ENCODE peak calls at places on chromosome 1, in ten cellular contexts. S is CD8-positive, alpha-beta memory T cell; N is OCI-LY7; Q is pancreas; O is CD8-positive, alpha-beta T cell; L is tibial artery; X is GM23248; P is CD4-positive, CD25-positive, alpha-beta regulatory T cell; D is brain microvascular endothelial cell; J is left lung. W is an unnamed sample.

GRCh38 chr1:234602334-234603220 is 7.4 kb downstream of the IRF2BP2 start:
- DNase-seq in S (no peak), N (peak; percentile 66), Q (no peak), O (no peak), L (no peak), X (peak; percentile 98), P (peak; percentile 39), D (peak; percentile 92), J (no peak), W (no peak)

GRCh38 chr1:6397844-6398243 is 4.3 kb upstream of the ACOT7 start:
- DNase-seq in S (no peak), N (no peak), Q (no peak), O (no peak), L (no peak), X (no peak), P (no peak), D (no peak), J (no peak), W (no peak)

GRCh38 chr1:3642921-3643675 is 6.8 kb downstream of the WRAP73 start:
- DNase-seq in S (no peak), N (no peak), Q (no peak), O (no peak), L (no peak), X (no peak), P (no peak), D (no peak), J (no peak), W (no peak)

GRCh38 chr1:947958-948357 is 11.1 kb downstream of the NOC2L start:
- DNase-seq in S (no peak), N (no peak), Q (no peak), O (no peak), L (no peak), X (no peak), P (no peak), D (no peak), J (no peak), W (no peak)

GRCh38 chr1:67766117-67766978 is 66.9 kb downstream of the GNG12 start:
- DNase-seq in S (peak; percentile 50), N (peak; percentile 61), Q (no peak), O (no peak), L (peak; percentile 51), X (peak; percentile 98), P (peak; percentile 38), D (peak; percentile 89), J (peak; percentile 41), W (no peak)

GRCh38 chr1:185441608-185442007 is 124.6 kb upstream of the IVNS1ABP start:
- DNase-seq in S (no peak), N (no peak), Q (no peak), O (no peak), L (no peak), X (peak; percentile 76), P (no peak), D (peak; percentile 81), J (no peak), W (no peak)

GRCh38 chr1:6497215-6497866 is 5.9 kb upstream of the PLEKHG5 start:
- DNase-seq in S (peak; percentile 77), N (peak; percentile 16), Q (peak; percentile 79), O (peak; percentile 66), L (no peak), X (peak; percentile 61), P (peak; percentile 49), D (no peak), J (no peak), W (peak; percentile 44)

GRCh38 chr1:154342132-154342531 is 16.8 kb downstream of the ATP8B2 start:
- DNase-seq in S (no peak), N (no peak), Q (no peak), O (no peak), L (no peak), X (no peak), P (no peak), D (no peak), J (no peak), W (no peak)

GRCh38 chr1:94801919-94802546 is 18.1 kb upstream of the SLC44A3 start:
- DNase-seq in S (no peak), N (peak; percentile 37), Q (peak; percentile 61), O (no peak), L (peak; percentile 29), X (peak; percentile 91), P (peak; percentile 35), D (peak; percentile 62), J (no peak), W (no peak)

GRCh38 chr1:239861985-239862384 is 229.7 kb upstream of the FMN2 start:
- DNase-seq in S (no peak), N (no peak), Q (no peak), O (no peak), L (no peak), X (no peak), P (no peak), D (no peak), J (no peak), W (no peak)

GRCh38 chr1:239856067-239856466 is 235.6 kb upstream of the FMN2 start:
- DNase-seq in S (no peak), N (no peak), Q (no peak), O (no peak), L (no peak), X (no peak), P (no peak), D (no peak), J (no peak), W (no peak)

GRCh38 chr1:239854956-239855355 is 236.7 kb upstream of the FMN2 start:
- DNase-seq in S (no peak), N (no peak), Q (no peak), O (no peak), L (no peak), X (no peak), P (no peak), D (no peak), J (no peak), W (no peak)

GRCh38 chr1:239856924-239857323 is 234.8 kb upstream of the FMN2 start:
- DNase-seq in S (no peak), N (no peak), Q (no peak), O (no peak), L (no peak), X (no peak), P (no peak), D (no peak), J (no peak), W (no peak)

DNA sequence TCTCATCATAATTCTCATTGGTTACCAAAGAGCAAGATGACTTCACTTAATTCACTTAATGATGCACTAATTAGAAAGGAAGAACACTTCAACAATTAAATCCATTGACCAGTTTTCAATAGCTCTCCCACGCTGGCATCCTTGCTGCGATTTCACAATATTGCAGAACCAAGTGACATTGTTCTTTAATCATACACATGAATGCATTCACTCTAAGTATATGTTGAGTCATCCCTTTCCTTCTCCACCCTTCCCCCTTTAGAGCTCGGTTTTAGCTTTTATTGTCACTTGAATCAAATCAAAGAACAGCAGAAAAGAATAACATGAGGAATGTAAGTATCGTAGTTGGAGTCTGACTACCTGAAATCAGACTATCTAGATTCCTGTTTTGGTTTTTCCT is 233.6 kb upstream of the FMN2 start:
- DNase-seq in S (no peak), N (no peak), Q (no peak), O (no peak), L (no peak), X (no peak), P (no peak), D (no peak), J (no peak), W (no peak)
- H3K27ac ChIP-seq in S (no peak overlapping the region), N (no peak overlapping the region), Q (no peak overlapping the region), O (no peak overlapping the region), L (no peak overlapping the region), X (no peak overlapping the region), P (no peak overlapping the region), D (no peak overlapping the region), J (no peak overlapping the region), W (no peak overlapping the region)

DNA sequence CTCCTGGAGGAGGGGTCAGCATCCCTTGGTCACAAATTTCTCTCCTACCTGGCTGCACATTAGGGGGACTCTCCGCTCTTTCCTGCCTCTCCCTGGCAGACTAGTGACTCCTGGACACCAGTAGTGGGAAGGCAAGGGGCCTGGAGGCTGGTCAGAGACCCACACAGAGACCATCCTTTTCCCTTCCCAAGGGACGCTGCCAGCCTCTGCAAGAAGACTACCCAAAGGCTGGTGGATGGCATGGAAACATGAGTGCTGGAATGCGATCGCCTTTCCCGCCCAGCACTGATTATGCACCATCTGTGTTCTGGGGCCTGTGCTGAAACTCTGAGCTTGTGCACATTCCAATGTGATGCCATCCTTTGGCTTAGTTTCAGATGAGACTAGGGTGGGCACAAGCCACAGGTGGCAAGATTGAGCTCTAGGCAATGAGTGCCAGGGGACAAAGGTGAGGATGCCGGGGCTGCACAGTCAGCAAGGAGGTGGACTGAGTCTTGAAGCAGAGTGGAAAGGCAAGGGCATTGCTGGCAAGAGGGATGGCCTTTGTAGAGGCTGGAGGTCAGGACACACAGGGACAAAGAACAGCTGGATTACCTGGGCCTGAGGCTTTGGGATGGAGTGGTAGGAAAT is 12.6 kb upstream of the EPS8L3 start:
- DNase-seq in S (peak; percentile 21), N (no peak), Q (peak; percentile 41), O (no peak), L (peak; percentile 18), X (no peak), P (no peak), D (no peak), J (peak; percentile 29), W (no peak)
- H3K36me3 ChIP-seq in S (no peaks in the 10 kb centered on the region), N (no peaks in the 10 kb centered on the region), Q (no peaks in the 10 kb centered on the region), O (no peaks in the 10 kb centered on the region), L (no peaks in the 10 kb centered on the region), X (no peaks in the 10 kb centered on the region), P (no peaks in the 10 kb centered on the region), D (no peaks in the 10 kb centered on the region), J (no peaks in the 10 kb centered on the region), W (no peaks in the 10 kb centered on the region)

GRCh38 chr1:161117681-161118581 is at the start of the genes NIT1 and PFDN2:
- DNase-seq in S (peak; percentile 89), N (peak; percentile 86), Q (peak; percentile 90), O (peak; percentile 88), L (peak; percentile 79), X (peak; percentile 97), P (peak; percentile 91), D (peak; percentile 78), J (peak; percentile 90), W (peak; percentile 73)

GRCh38 chr1:161121838-161122237 is 3.9 kb downstream of the NIT1 start:
- DNase-seq in S (no peak), N (no peak), Q (no peak), O (no peak), L (no peak), X (no peak), P (no peak), D (no peak), J (no peak), W (no peak)

GRCh38 chr1:161119017-161119378 is 1.1 kb downstream of the NIT1 start:
- DNase-seq in S (no peak), N (peak; percentile 54), Q (peak; percentile 61), O (no peak), L (no peak), X (peak; percentile 32), P (peak; percentile 39), D (no peak), J (no peak), W (no peak)

GRCh38 chr1:161121042-161121441 is 3.1 kb downstream of the NIT1 start:
- DNase-seq in S (no peak), N (no peak), Q (no peak), O (no peak), L (no peak), X (no peak), P (no peak), D (no peak), J (no peak), W (no peak)

GRCh38 chr1:161119379-161120061 is 1.6 kb downstream of the NIT1 start:
- DNase-seq in S (peak; percentile 78), N (peak; percentile 81), Q (no peak), O (no peak), L (no peak), X (peak; percentile 86), P (peak; percentile 81), D (peak; percentile 79), J (no peak), W (peak; percentile 42)
- H3K27ac ChIP-seq in S (peak overlapping the region; percentile 98), N (peak overlapping the region; percentile 53), Q (peak overlapping the region; percentile 89), O (peak overlapping the region; percentile 31), L (peak overlapping the region; percentile 93), X (peak overlapping the region; percentile 95), P (peak overlapping the region; percentile 91), D (peak overlapping the region; percentile 21), J (peak overlapping the region; percentile 8), W (peak overlapping the region; percentile 91)

GRCh38 chr1:55067022-55067781 is 27.9 kb downstream of the PCSK9 start:
- DNase-seq in S (no peak), N (no peak), Q (no peak), O (no peak), L (no peak), X (no peak), P (no peak), D (no peak), J (no peak), W (no peak)
- H3K36me3 ChIP-seq in S (peaks cover 37% of the 10 kb centered on the region), N (peaks cover 48% of the 10 kb centered on the region), Q (peaks cover 10% of the 10 kb centered on the region), O (peaks cover 22% of the 10 kb centered on the region), L (peaks cover 62% of the 10 kb centered on the region), X (peaks cover 33% of the 10 kb centered on the region), P (peaks cover 57% of the 10 kb centered on the region), D (peaks cover 27% of the 10 kb centered on the region), J (peaks cover 75% of the 10 kb centered on the region), W (peaks cover 43% of the 10 kb centered on the region)